ENCODE peak calls at places on chromosomes 1 and 21, in nine cellular contexts. B is A549, N is SK-N-SH, O is HCT116, G is K562, D is HepG2, U is GM12878, R is endothelial cell of umbilical vein, J is H1. W is an unnamed sample.

GRCh38 chr1:172325562-172325961 is 94.9 kb upstream of the C1orf105 start:
- DNase-seq in B (peak), O (peak), N (no peak), D (no peak), U (no peak), G (no peak), R (peak), J (no peak), W (no peak)

GRCh38 chr1:32647308-32648134 is 2.8 kb downstream of the ZBTB8OS start:
- DNase-seq in G (no peak), D (no peak), O (no peak), N (no peak), J (no peak), U (no peak), R (no peak), B (no peak), W (no peak)

GRCh38 chr1:48873944-48874343 is 97.3 kb upstream of the BEND5 start:
- DNase-seq in R (no peak), J (no peak), G (no peak), O (no peak), B (no peak), N (no peak), D (no peak), U (no peak), W (no peak)

GRCh38 chr21:39114871-39115658 is 68.2 kb downstream of the PSMG1 start:
- DNase-seq in D (peak), J (no peak), O (no peak), N (no peak), B (no peak), R (no peak), G (peak), U (no peak), W (no peak)

GRCh38 chr1:90557706-90558105 is 159.4 kb downstream of the BARHL2 start:
- DNase-seq in B (no peak), O (no peak), U (no peak), G (no peak), D (no peak), R (no peak), N (no peak), J (no peak), W (no peak)

GRCh38 chr1:242011879-242012674 is 13.2 kb upstream of the MAP1LC3C start:
- DNase-seq in N (no peak), G (no peak), O (no peak), J (no peak), U (no peak), R (no peak), B (no peak), D (no peak), W (peak)

GRCh38 chr1:44603718-44604117 is 70.6 kb downstream of the TMEM53 start:
- DNase-seq in J (no peak), U (no peak), N (peak), G (no peak), R (no peak), O (no peak), D (no peak), B (no peak), W (no peak)

GRCh38 chr1:113872219-113872934 is 865 bp upstream of the PTPN22 start:
- DNase-seq in R (peak), N (no peak), O (no peak), J (no peak), B (no peak), G (no peak), D (no peak), U (no peak), W (peak)

GRCh38 chr1:171788696-171789095 is 7.2 kb downstream of the METTL13 start:
- DNase-seq in D (no peak), U (no peak), R (no peak), J (no peak), O (no peak), N (no peak), G (no peak), B (no peak), W (no peak)

GRCh38 chr21:25457411-25457810 is 149.9 kb downstream of the MRPL39 start:
- DNase-seq in U (peak), B (no peak), R (peak), O (no peak), J (no peak), G (no peak), N (no peak), D (no peak), W (peak)

GRCh38 chr1:81594211-81594610 is 206.5 kb upstream of the ADGRL2 start:
- DNase-seq in G (no peak), U (no peak), D (no peak), B (no peak), R (no peak), J (no peak), O (no peak), N (no peak), W (no peak)

GRCh38 chr1:113434081-113434873 is 44.0 kb downstream of the MAGI3 start:
- DNase-seq in R (no peak), D (peak), U (no peak), G (no peak), J (no peak), O (no peak), N (no peak), B (peak), W (no peak)

GRCh38 chr1:115239148-115239820 is 98.8 kb downstream of the NGF start:
- DNase-seq in J (no peak), N (no peak), B (no peak), O (no peak), R (no peak), D (no peak), U (no peak), G (no peak), W (no peak)

GRCh38 chr1:211493865-211494653 is 2.1 kb upstream of the RD3 start:
- DNase-seq in N (no peak), D (no peak), B (no peak), U (no peak), J (no peak), G (no peak), O (no peak), R (no peak), W (no peak)

GRCh38 chr1:11434926-11435325 is 44.0 kb upstream of the DISP3 start:
- DNase-seq in R (no peak), N (no peak), D (no peak), B (no peak), O (no peak), J (no peak), G (no peak), U (no peak), W (no peak)

GRCh38 chr1:234707641-234708040 is 97.7 kb upstream of the IRF2BP2 start:
- DNase-seq in J (no peak), G (no peak), N (no peak), D (no peak), U (no peak), R (peak), O (no peak), B (no peak), W (peak)

GRCh38 chr1:234713859-234714258 is 103.9 kb upstream of the IRF2BP2 start:
- DNase-seq in G (no peak), R (no peak), B (no peak), N (no peak), U (no peak), O (no peak), J (no peak), D (no peak), W (no peak)

GRCh38 chr1:234730542-234731370 is 120.8 kb upstream of the IRF2BP2 start:
- DNase-seq in J (no peak), B (no peak), O (no peak), D (no peak), N (no peak), G (peak), R (no peak), U (peak), W (no peak)

GRCh38 chr1:48498096-48498791 is 26.2 kb upstream of the SPATA6 start:
- DNase-seq in J (peak), U (no peak), B (peak), R (peak), N (peak), O (peak), G (peak), D (peak), W (peak)

GRCh38 chr21:45611296-45611695 is 32.2 kb upstream of the PCBP3 start:
- DNase-seq in G (no peak), N (no peak), O (no peak), B (no peak), D (no peak), U (no peak), J (no peak), R (no peak), W (no peak)

GRCh38 chr1:240602189-240602588 is 9.8 kb downstream of the GREM2 start:
- DNase-seq in N (no peak), D (no peak), G (no peak), B (no peak), U (no peak), R (no peak), J (no peak), O (no peak), W (no peak)

GRCh38 chr1:42165511-42166210 is 1.1 kb upstream of the GUCA2A start:
- DNase-seq in G (no peak), J (no peak), R (peak), D (peak), B (peak), N (peak), O (peak), U (no peak), W (no peak)

GRCh38 chr21:21714396-21714795 is 716.2 kb downstream of the NCAM2 start:
- DNase-seq in D (no peak), R (no peak), J (no peak), U (no peak), B (no peak), O (no peak), G (no peak), N (no peak), W (no peak)

DNA sequence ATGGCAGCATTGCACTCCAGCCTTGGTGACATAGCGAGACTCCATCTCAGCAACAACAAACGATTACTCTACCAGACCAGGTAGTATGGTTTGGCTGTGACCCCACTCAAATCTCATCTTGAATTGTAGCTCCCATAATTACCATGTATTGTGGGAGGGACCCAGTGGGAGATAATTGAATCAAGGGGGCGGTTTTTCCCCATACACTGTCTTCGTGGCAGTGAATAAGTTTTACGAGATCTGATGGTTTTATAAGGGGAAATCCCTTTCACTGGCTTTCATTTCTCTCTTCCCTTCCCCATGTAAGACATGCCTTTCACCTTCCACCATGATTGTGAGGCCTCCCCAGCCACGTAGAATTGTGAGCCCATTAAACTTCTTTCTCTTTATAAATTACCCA is 66.0 kb downstream of the BACE2 start:
- DNase-seq in O (no peak), G (no peak), J (no peak), B (no peak), N (no peak), U (no peak), D (no peak), R (no peak), W (no peak)
- H3K4me3 ChIP-seq in O (no peak), G (no peak), J (no peak), B (no peak), N (no peak), U (no peak), D (no peak), R (no peak), W (no peak)

GRCh38 chr1:229459815-229460214 is 25.9 kb upstream of the ACTA1 start:
- DNase-seq in O (no peak), N (no peak), R (no peak), J (no peak), G (no peak), U (no peak), D (no peak), B (no peak), W (no peak)

GRCh38 chr1:229457436-229457835 is 23.5 kb upstream of the ACTA1 start:
- DNase-seq in G (no peak), J (no peak), R (no peak), U (no peak), B (no peak), D (no peak), N (no peak), O (no peak), W (no peak)

GRCh38 chr1:229464672-229465071 is 30.8 kb upstream of the ACTA1 start:
- DNase-seq in B (no peak), R (no peak), D (no peak), U (no peak), N (no peak), G (no peak), J (no peak), O (no peak), W (no peak)

GRCh38 chr1:229456016-229456415 is 22.1 kb upstream of the ACTA1 start:
- DNase-seq in R (no peak), J (no peak), N (no peak), D (no peak), O (no peak), G (no peak), B (no peak), U (no peak), W (peak)

DNA sequence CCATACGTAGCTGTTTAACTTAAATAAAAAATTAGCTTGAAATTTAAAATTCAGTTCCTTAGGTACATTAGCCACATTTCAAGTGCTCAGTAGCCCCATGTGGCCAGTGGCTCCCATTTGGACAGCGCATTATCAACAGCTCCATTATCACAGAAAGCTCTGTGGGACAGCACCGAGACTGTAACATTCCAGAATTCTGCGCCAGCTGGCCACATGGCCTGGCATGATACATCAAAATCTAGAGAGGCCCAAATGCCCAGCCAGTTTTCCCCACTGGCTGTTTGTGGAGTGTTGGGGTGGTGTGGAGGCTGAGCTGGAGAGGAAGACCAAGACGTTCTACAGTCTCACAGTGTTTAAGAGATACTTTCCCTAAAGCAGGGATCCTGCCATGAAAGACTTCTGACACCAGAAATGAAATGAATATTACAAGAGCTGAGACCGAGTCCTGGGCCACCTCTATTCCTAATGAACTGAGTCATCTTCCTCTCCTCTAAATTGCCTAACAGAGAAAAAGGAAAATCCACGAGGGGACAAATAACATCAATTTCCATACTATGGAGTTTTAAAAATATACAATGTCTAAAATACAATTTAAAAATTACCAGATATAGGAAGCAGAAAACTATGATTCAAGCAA is 27.3 kb upstream of the ACTA1 start:
- DNase-seq in R (no peak), J (no peak), G (no peak), B (no peak), U (no peak), O (no peak), N (no peak), D (no peak), W (no peak)
- TF ChIP-seq MAX in R (no peak), J (no peak), G (no peak), B (no peak), U (no peak), O (no peak), N (no peak), D (no peak), W (no peak)

DNA sequence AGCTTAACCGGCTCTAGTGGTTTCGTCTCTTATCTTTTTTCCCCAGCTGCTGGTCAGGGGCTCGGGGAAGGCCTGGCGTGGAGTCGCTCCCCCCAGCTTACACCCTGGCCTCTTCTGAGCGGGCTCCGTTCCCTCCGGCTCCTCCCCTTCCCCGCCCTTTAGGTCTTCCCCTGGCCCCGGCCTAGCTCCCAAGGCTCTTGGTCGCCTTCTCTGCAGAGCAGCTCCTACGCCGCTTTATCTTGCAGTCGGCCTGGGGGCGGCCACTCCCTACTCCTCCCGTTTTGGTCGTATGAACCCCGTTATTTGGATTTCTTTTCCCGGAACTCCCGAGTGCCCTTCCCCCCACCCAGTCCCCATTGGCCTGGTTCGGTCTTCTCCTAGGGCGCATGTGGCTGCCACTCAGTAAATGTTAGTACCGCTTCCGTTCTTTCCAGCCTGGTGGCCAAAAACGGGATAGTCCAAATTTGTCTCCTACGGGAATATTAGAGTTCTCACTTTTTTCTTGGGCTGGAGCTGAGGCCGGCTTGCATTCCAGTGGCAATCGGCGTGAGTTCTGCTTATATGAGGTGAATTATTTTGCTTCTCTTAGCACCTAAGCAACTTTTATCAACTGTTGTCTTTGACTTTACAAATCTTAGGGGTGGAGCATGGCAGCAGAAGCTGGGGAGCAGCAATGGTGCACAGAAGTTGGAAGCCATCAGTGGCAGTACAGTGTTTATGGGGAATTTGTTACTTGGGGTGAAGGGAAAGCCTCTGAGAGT is 474 bp downstream of the THRAP3 start:
- DNase-seq in G (peak), O (peak), R (peak), U (no peak), D (peak), B (peak), J (peak), N (peak), W (no peak)
- TF ChIP-seq CTCF in G (peak), O (no peak), R (peak), U (peak), D (no peak), B (no peak), J (peak), N (peak), W (peak)

DNA sequence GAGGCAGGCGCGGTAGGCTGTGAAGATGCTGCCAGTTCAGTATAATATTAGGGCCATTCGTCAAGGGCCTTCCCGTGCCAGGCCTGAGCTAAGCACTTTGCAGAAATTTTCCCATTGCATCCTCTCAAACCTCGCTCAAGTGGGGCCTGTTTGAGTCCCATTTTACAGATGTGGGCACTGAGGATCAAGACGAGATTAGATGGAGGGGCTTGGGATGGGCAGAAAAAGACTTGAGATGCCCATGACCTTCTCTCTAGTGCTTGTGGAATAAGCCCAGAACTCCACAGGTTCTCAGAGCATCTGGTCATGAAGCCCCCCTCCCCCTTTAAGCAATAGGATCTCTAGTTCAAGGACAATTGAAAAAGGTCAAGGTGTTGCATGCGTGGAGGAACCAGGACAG is 9.9 kb downstream of the EPHA8 start:
- DNase-seq in D (no peak), R (no peak), N (no peak), O (no peak), G (no peak), U (no peak), B (no peak), J (no peak), W (no peak)
- H3K4me3 ChIP-seq in D (no peak), R (no peak), N (no peak), O (no peak), G (no peak), U (no peak), B (no peak), J (no peak), W (no peak)